ENCODE peak calls at places on chromosomes 3 and 15, in four cellular contexts. J, R, L and W are unnamed samples.

GRCh38 chr3:148227534-148227933 is 470.2 kb upstream of the AGTR1 start:
- DNase-seq in J (no peak), R (peak; percentile 39), L (no peak), W (no peak)

GRCh38 chr15:29571728-29572454 is 250.4 kb downstream of the TJP1 start:
- DNase-seq in J (no peak), L (no peak), R (no peak), W (peak; percentile 35)

GRCh38 chr3:124766113-124767095 is 36.2 kb downstream of the UMPS start:
- DNase-seq in R (no peak), L (no peak), J (no peak), W (no peak)

GRCh38 chr3:124520970-124521369 is 209.3 kb upstream of the UMPS start:
- DNase-seq in R (no peak), J (no peak), L (no peak), W (no peak)

GRCh38 chr15:90087454-90088154 is 14.7 kb downstream of the IDH2 start:
- DNase-seq in R (no peak), J (no peak), L (no peak), W (peak; percentile 85)

GRCh38 chr3:188656196-188656982 is 502.4 kb downstream of the LPP start:
- DNase-seq in L (no peak), R (peak; percentile 25), J (no peak), W (no peak)

GRCh38 chr3:62940763-62941632 is 65.8 kb upstream of the CADPS start:
- DNase-seq in R (no peak), J (no peak), L (no peak), W (no peak)

GRCh38 chr15:100338971-100339444 is 2.8 kb downstream of the ADAMTS17 start:
- DNase-seq in L (peak; percentile 43), J (peak; percentile 85), R (peak; percentile 67), W (peak; percentile 77)

GRCh38 chr3:73786346-73786807 is 161.6 kb upstream of the PDZRN3 start:
- DNase-seq in J (peak; percentile 43), L (no peak), R (peak; percentile 97), W (no peak)

GRCh38 chr3:11115548-11115947 is 38.7 kb upstream of the HRH1 start:
- DNase-seq in L (no peak), R (no peak), J (no peak), W (no peak)

GRCh38 chr15:37973856-37974255 is 39.4 kb downstream of the TMCO5A start:
- DNase-seq in R (no peak), J (no peak), L (no peak), W (no peak)

GRCh38 chr3:87350367-87351199 is 74.2 kb upstream of the POU1F1 start:
- DNase-seq in R (peak; percentile 27), L (no peak), J (no peak), W (peak; percentile 30)

GRCh38 chr3:70811880-70812279 is 499.4 kb upstream of the MDFIC2 start:
- DNase-seq in R (peak; percentile 87), L (no peak), J (peak; percentile 72), W (no peak)

GRCh38 chr3:100072328-100073048 is 41.8 kb downstream of the FILIP1L start:
- DNase-seq in L (no peak), J (no peak), R (no peak), W (no peak)

GRCh38 chr3:133608405-133608804 is 34.9 kb downstream of the CDV3 start:
- DNase-seq in R (no peak), L (no peak), J (no peak), W (no peak)

GRCh38 chr3:123126653-123127052 is 59.8 kb downstream of the PDIA5 start:
- DNase-seq in L (no peak), J (no peak), R (no peak), W (no peak)

GRCh38 chr3:87674397-87675161 is 384.2 kb downstream of the CGGBP1 start:
- DNase-seq in R (no peak), L (no peak), J (no peak), W (no peak)

GRCh38 chr3:123421353-123422174 is 27.3 kb downstream of the ADCY5 start:
- DNase-seq in L (no peak), J (peak; percentile 56), R (peak; percentile 11), W (no peak)

GRCh38 chr15:30922469-30923311 is 19.0 kb downstream of the FAN1 start:
- DNase-seq in R (peak; percentile 28), J (no peak), L (no peak), W (peak; percentile 71)

GRCh38 chr3:181720281-181720680 is 8.6 kb downstream of the SOX2 start:
- DNase-seq in J (no peak), L (no peak), R (no peak), W (peak; percentile 73)

GRCh38 chr3:11230125-11230524 is 42.1 kb upstream of the ATG7 start:
- DNase-seq in R (no peak), J (no peak), L (no peak), W (no peak)

GRCh38 chr3:54781728-54782127 is 146.1 kb downstream of the LRTM1 start:
- DNase-seq in J (no peak), L (no peak), R (no peak), W (no peak)

GRCh38 chr15:89776274-89777072 is at the start of gene MESP2:
- DNase-seq in J (peak; percentile 66), R (peak; percentile 52), L (no peak), W (peak; percentile 96)

GRCh38 chr3:3800685-3801509 is 1.7 kb downstream of the LRRN1 start:
- DNase-seq in L (no peak), J (no peak), R (no peak), W (peak; percentile 61)

GRCh38 chr3:34947849-34948248 is 691.5 kb upstream of the ARPP21 start:
- DNase-seq in L (no peak), J (no peak), R (peak; percentile 74), W (peak; percentile 0)

GRCh38 chr3:129633751-129634481 is 27.4 kb upstream of the PLXND1 start:
- DNase-seq in J (no peak), L (no peak), R (no peak), W (peak; percentile 57)

GRCh38 chr3:112013058-112013783 is 14.5 kb downstream of the TAGLN3 start:
- DNase-seq in R (peak; percentile 68), L (peak; percentile 6), J (peak; percentile 54), W (peak; percentile 56)

GRCh38 chr15:77528968-77529319 is 103.8 kb downstream of the LINGO1 start:
- DNase-seq in R (no peak), L (no peak), J (no peak), W (no peak)

GRCh38 chr15:66269326-66270090 is 16.0 kb upstream of the MEGF11 start:
- DNase-seq in J (no peak), L (no peak), R (peak; percentile 61), W (peak; percentile 50)

GRCh38 chr3:185820973-185821758 is 3.7 kb downstream of the IGF2BP2 start:
- DNase-seq in L (no peak), R (peak; percentile 72), J (no peak), W (no peak)

GRCh38 chr15:92283813-92284212 is 109.9 kb upstream of the ST8SIA2 start:
- DNase-seq in R (no peak), L (no peak), J (no peak), W (no peak)

GRCh38 chr15:92290359-92290992 is 103.2 kb upstream of the ST8SIA2 start:
- DNase-seq in J (no peak), R (no peak), L (no peak), W (no peak)

GRCh38 chr15:92291900-92292299 is 101.8 kb upstream of the ST8SIA2 start:
- DNase-seq in J (no peak), R (no peak), L (no peak), W (no peak)

GRCh38 chr15:92288755-92289154 is 104.9 kb upstream of the ST8SIA2 start:
- DNase-seq in L (no peak), J (no peak), R (no peak), W (no peak)
- H3K27me3 ChIP-seq in L (no peaks in the 10 kb centered on the region), J (peaks cover 10% of the 10 kb centered on the region), R (no peaks in the 10 kb centered on the region), W (no peaks in the 10 kb centered on the region)

GRCh38 chr3:169573129-169573528 is 90.4 kb downstream of the MECOM start:
- DNase-seq in J (no peak), L (no peak), R (no peak), W (no peak)
- H3K36me3 ChIP-seq in J (no peaks in the 10 kb centered on the region), L (no peaks in the 10 kb centered on the region), R (no peaks in the 10 kb centered on the region), W (no peaks in the 10 kb centered on the region)

GRCh38 chr3:65170357-65171090 is 482.7 kb upstream of the ADAMTS9 start:
- DNase-seq in J (peak; percentile 79), L (no peak), R (peak; percentile 94), W (peak; percentile 18)

GRCh38 chr3:65168547-65168946 is 480.7 kb upstream of the ADAMTS9 start:
- DNase-seq in R (no peak), L (no peak), J (no peak), W (no peak)

GRCh38 chr3:65166531-65166930 is 478.7 kb upstream of the ADAMTS9 start:
- DNase-seq in J (no peak), R (no peak), L (no peak), W (no peak)
- H3K27me3 ChIP-seq in J (no peaks in the 10 kb centered on the region), R (no peaks in the 10 kb centered on the region), L (no peaks in the 10 kb centered on the region), W (no peaks in the 10 kb centered on the region)

GRCh38 chr3:172316758-172317157 is 131.5 kb downstream of the GHSR start:
- DNase-seq in J (no peak), R (no peak), L (no peak), W (no peak)
- H3K36me3 ChIP-seq in J (no peaks in the 10 kb centered on the region), R (peaks cover 72% of the 10 kb centered on the region), L (peaks cover 7% of the 10 kb centered on the region), W (peaks cover 9% of the 10 kb centered on the region)

DNA sequence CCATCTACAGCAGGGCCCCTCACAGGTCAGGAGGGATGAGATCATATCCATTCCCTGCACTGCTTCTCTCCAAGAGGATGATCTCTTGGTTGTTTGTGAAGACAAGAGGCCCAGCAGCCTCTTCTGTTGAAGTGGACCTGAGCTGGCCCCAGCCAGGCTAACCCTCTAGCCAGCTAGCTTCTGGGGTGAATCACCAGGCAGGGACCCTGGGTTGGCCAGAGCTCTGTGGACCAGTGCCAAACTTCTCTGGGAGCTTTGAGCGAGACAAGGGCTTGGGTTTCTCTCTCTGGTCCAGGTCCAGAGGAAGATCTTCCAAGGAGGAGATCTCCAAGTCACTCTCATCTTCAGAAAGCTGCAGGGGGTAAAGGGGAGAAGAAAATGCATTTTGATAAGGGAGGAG is 52.7 kb downstream of the CLDN18 start:
- DNase-seq in J (no peak), L (no peak), R (peak; percentile 55), W (no peak)
- H3K27me3 ChIP-seq in J (no peaks in the 10 kb centered on the region), L (no peaks in the 10 kb centered on the region), R (no peaks in the 10 kb centered on the region), W (no peaks in the 10 kb centered on the region)

GRCh38 chr15:61689067-61689466 is 371.2 kb downstream of the VPS13C start:
- DNase-seq in J (no peak), L (no peak), R (no peak), W (no peak)
- H3K36me3 ChIP-seq in J (no peaks in the 10 kb centered on the region), L (no peaks in the 10 kb centered on the region), R (no peaks in the 10 kb centered on the region), W (no peaks in the 10 kb centered on the region)

GRCh38 chr15:69576035-69576526 is 123.5 kb downstream of the RPLP1 start:
- DNase-seq in J (peak; percentile 63), L (peak; percentile 33), R (no peak), W (peak; percentile 74)

GRCh38 chr15:69574506-69574905 is 121.9 kb downstream of the RPLP1 start:
- DNase-seq in R (no peak), J (no peak), L (no peak), W (no peak)

GRCh38 chr15:69576948-69577351 is 124.3 kb downstream of the RPLP1 start:
- DNase-seq in J (no peak), L (no peak), R (no peak), W (no peak)

GRCh38 chr15:69573815-69574472 is 121.3 kb downstream of the RPLP1 start:
- DNase-seq in R (peak; percentile 37), L (no peak), J (no peak), W (no peak)

GRCh38 chr15:69575387-69575786 is 122.8 kb downstream of the RPLP1 start:
- DNase-seq in J (no peak), L (no peak), R (no peak), W (no peak)
- H3K27me3 ChIP-seq in J (no peaks in the 10 kb centered on the region), L (no peaks in the 10 kb centered on the region), R (peaks cover 10% of the 10 kb centered on the region), W (no peaks in the 10 kb centered on the region)